ENCODE peak calls at places on chromosomes 12 and 14, in eight cellular contexts. Z is psoas muscle, M is GM12878, R is IMR-90, V is adrenal gland, A is WERI-Rb-1, F is endothelial cell of umbilical vein, P is tibial nerve. X is an unnamed sample. For H3K36me3, the result is how much of the 10 kb centered on the place peaks cover.

GRCh38 chr14:74142523-74142922 is 57.8 kb downstream of the LIN52 start:
- DNase-seq in A (no peak), P (no peak), M (no peak), F (peak), R (no peak), V (no peak), Z (no peak), X (no peak)

GRCh38 chr12:226401-226800 is 12.4 kb upstream of the SLC6A12 start:
- DNase-seq in Z (no peak), F (no peak), R (no peak), M (no peak), A (no peak), V (no peak), P (no peak), X (no peak)

GRCh38 chr12:122976648-122976975 is 1.6 kb downstream of the OGFOD2 start:
- DNase-seq in A (no peak), M (no peak), R (no peak), F (no peak), Z (peak), V (no peak), P (no peak), X (no peak)

GRCh38 chr12:879641-880040 is 69.9 kb downstream of the RAD52 start:
- DNase-seq in R (peak), F (no peak), P (no peak), V (no peak), Z (peak), M (no peak), A (no peak), X (no peak)

GRCh38 chr14:79352026-79352425 is 859.3 kb downstream of the DIO2 start:
- DNase-seq in P (no peak), F (no peak), M (no peak), V (no peak), R (peak), A (no peak), Z (no peak), X (no peak)

GRCh38 chr14:93736378-93737014 is 51.8 kb downstream of the PRIMA1 start:
- DNase-seq in M (no peak), R (no peak), A (peak), P (no peak), Z (peak), V (no peak), F (no peak), X (no peak)

GRCh38 chr12:117042171-117042809 is 56.9 kb downstream of the TESC start:
- DNase-seq in V (peak), A (peak), Z (no peak), R (peak), P (no peak), M (no peak), F (peak), X (no peak)

GRCh38 chr14:92407395-92407794 is 84.4 kb downstream of the SLC24A4 start:
- DNase-seq in Z (no peak), P (no peak), R (no peak), V (no peak), M (no peak), F (no peak), A (no peak), X (no peak)

GRCh38 chr12:28190321-28191017 is at the start of gene CCDC91:
- DNase-seq in M (peak), F (peak), P (peak), Z (peak), V (peak), A (peak), R (peak), X (no peak)

GRCh38 chr12:105378821-105379400 is 48.4 kb downstream of the C12orf75 start:
- DNase-seq in A (peak), F (peak), R (no peak), V (no peak), P (no peak), M (no peak), Z (no peak), X (no peak)
- TF ChIP-seq CTCF in A (peak), F (peak), R (peak), V (peak), P (no peak), M (no peak), Z (peak), X (peak)

GRCh38 chr12:76762556-76762955 is 1.4 kb upstream of the ZDHHC17 start:
- DNase-seq in A (peak), Z (no peak), M (no peak), F (peak), P (no peak), R (no peak), V (no peak), X (no peak)
- H3K4me3 ChIP-seq in A (peak), Z (no peak), M (no peak), F (peak), P (no peak), R (no peak), V (no peak), X (no peak)

DNA sequence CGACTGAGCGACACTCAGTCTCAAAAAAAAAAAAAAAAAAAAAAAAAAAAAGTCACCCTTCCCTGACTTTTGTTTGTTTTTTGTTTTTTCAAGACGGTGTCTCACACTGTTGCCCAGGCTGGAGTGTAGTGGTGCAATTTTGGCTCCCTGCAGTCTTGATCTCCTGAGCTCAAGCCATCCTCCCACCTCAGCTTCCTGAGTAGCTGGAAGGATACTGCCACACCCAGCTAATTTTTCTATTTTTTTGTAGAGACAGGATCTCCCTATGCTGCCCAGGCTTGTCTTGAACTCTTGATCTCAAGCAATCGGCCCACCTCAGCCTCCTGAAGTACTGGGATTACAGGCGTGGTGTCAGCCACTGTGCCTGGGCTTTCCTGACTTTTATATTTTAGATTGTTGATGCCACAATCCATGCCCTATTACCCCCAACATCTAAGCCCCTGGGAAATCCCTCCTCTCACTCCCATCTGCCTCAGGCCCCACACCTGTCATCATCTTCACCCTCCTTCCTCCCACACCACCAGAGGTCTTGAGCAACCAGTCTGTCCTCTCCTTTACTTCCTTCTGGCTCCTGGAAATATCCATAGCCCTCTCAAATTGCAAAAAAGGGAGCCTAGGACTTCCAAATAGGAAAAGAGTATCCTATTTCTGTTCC is 7.8 kb downstream of the IKZF4 start:
- DNase-seq in Z (no peak), F (peak), R (no peak), P (no peak), V (no peak), M (no peak), A (no peak), X (no peak)
- H3K36me3 ChIP-seq in Z (half or more), F (under half), R (under half), P (under half), V (under half), M (under half), A (under half), X (under half)

DNA sequence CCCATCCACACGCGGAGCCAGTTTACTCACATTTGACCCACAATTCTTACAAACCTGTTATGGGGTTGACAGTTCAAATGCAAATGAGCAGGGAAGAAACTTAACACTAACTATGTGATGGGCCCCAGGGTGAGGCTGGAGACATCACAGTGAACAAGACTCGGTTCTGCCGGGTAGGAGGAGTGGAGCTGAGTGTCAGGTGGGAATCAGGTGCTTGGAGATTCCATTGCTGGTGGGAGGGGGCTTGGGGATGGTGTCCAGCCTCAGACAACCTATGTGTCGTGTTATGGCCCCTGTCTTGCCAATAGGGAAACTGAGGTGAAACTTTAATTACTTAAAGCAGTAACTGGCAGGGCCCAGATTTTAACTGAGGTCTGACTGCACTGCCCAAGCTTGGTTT is 41.9 kb downstream of the BEGAIN start:
- DNase-seq in P (no peak), F (no peak), A (no peak), V (no peak), R (no peak), M (no peak), Z (no peak), X (no peak)
- TF ChIP-seq CTCF in P (no peak), F (no peak), A (no peak), V (no peak), R (no peak), M (no peak), Z (no peak), X (no peak)

GRCh38 chr12:94815958-94816357 is 165.6 kb upstream of the TMCC3 start:
- DNase-seq in V (no peak), Z (no peak), A (no peak), P (no peak), R (no peak), F (no peak), M (no peak), X (no peak)
- H3K4me3 ChIP-seq in V (no peak), Z (no peak), A (no peak), P (no peak), R (no peak), F (no peak), M (peak), X (no peak)

DNA sequence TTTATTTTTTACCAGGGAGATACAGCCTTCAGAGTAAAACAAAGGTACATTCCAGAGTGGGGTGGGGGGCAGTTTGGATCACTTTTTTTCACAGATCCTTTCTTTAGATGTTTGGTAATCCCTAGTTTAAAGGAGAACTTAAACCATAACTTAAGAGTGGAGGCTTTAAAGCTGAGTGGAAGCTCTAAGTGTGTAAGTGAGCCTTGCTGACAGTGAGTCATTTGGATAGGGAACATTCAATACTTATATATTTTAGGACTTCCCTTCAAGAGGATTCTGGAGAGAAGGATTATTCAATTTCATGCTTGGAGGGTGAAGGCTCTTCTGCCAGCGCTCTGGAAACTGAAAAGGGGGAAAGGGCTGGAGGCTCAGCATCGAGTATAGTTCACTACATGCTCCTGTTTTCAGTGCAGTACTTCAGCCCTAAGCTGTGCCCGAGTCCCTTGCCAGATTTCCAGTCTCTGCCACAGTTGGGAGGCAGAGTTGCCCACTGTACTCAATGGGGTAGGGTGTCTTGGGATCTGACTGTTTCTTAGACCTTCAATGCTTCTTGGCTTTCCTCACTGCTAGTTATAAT is 8.4 kb downstream of the PRKAG1 start:
- DNase-seq in F (no peak), A (no peak), M (no peak), Z (no peak), P (no peak), V (no peak), R (peak), X (no peak)
- H3K36me3 ChIP-seq in F (under half), A (under half), M (under half), Z (half or more), P (under half), V (under half), R (under half), X (under half)

X was measured in BJ.